ENCODE peak calls at places on chromosomes 11 and 22, in four cellular contexts. T, U, D and K are unnamed samples.

GRCh38 chr11:65932558-65932919 is 12.7 kb upstream of the TSGA10IP start:
- DNase-seq in T (no peak), U (no peak), D (no peak), K (no peak)

GRCh38 chr22:39297490-39298193 is 21.8 kb downstream of the RPL3 start:
- DNase-seq in T (no peak), U (no peak), D (no peak), K (no peak)

GRCh38 chr22:46731246-46732040 is 6.6 kb downstream of the CERK start:
- DNase-seq in T (no peak), U (no peak), D (no peak), K (no peak)

GRCh38 chr22:47225080-47225930 is 462.9 kb downstream of the TBC1D22A start:
- DNase-seq in T (no peak), U (peak), D (no peak), K (no peak)

GRCh38 chr11:17012712-17013547 is 1.3 kb downstream of the PLEKHA7 start:
- DNase-seq in T (peak), U (no peak), D (peak), K (peak)

GRCh38 chr11:129278586-129279319 is 86.6 kb upstream of the ARHGAP32 start:
- DNase-seq in T (no peak), U (no peak), D (no peak), K (no peak)

GRCh38 chr11:43925932-43926505 is 16.4 kb upstream of the C11orf96 start:
- DNase-seq in T (no peak), U (no peak), D (no peak), K (no peak)

GRCh38 chr11:102488208-102488607 is 35.6 kb upstream of the TMEM123 start:
- DNase-seq in T (no peak), U (no peak), D (no peak), K (no peak)

GRCh38 chr11:112790286-112790685 is 170.9 kb upstream of the NCAM1 start:
- DNase-seq in T (no peak), U (no peak), D (no peak), K (no peak)

GRCh38 chr22:35664955-35665577 is 16.8 kb downstream of the APOL6 start:
- DNase-seq in T (no peak), U (no peak), D (no peak), K (no peak)

GRCh38 chr11:1931326-1931725 is 11.8 kb downstream of the TNNT3 start:
- DNase-seq in T (peak), U (no peak), D (peak), K (peak)

GRCh38 chr11:69342588-69343330 is 48.8 kb downstream of the MYEOV start:
- DNase-seq in T (no peak), U (peak), D (no peak), K (no peak)

GRCh38 chr11:31487848-31488247 is 21.6 kb downstream of the IMMP1L start:
- DNase-seq in T (peak), U (no peak), D (peak), K (peak)

DNA sequence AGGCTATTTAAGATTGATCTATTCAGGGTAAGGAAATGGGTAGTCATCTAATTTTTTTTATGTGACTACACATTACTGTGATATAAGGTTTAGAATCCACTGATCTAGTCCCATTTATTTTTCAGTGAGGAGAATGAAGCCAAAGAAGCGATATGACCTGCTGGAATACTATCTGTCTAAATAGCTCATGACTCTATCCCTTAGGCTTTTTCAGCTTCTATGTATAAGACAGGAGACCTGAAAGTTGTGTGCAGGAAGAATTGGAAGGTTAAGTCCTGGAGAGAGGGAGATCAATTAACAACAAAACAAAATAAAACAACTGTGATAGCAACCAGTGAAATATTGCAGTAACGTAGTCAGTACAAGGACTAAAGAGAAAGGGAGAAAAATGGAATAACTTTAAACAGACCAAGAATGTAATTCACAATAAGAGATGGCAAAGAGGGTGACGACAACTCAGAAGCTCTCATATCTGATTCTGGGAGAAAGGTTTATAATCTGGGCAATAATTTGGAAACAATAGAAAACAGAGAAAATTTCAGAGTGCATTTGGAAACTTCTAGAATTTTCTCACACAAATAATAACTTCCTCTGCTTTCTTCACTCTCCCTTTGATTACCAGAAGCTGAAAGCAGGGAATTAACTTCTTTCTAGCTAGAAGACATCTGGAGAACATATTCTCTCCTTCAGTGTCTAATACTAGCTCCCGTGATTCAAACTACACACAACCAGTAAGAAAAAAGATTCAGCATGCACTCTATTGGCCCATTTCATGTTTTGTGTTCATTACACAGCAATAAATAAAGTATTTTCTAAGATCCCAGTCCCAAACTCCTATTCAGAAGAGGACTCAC is 19.2 kb upstream of the CASP12 start:
- DNase-seq in T (no peak), U (no peak), D (no peak), K (no peak)
- H3K4me3 ChIP-seq in T (peak), U (peak), D (peak), K (peak)

GRCh38 chr11:26613759-26614158 is 41.7 kb upstream of the MUC15 start:
- DNase-seq in T (no peak), U (no peak), D (no peak), K (no peak)
- TF ChIP-seq CTCF in T (no peak), U (no peak), D (no peak), K (no peak)

GRCh38 chr11:78050964-78051831 is 12.5 kb upstream of the THRSP start:
- DNase-seq in T (peak), U (no peak), D (peak), K (peak)
- H3K4me3 ChIP-seq in T (no peak), U (no peak), D (no peak), K (no peak)

GRCh38 chr11:3051435-3052108 is 5.7 kb downstream of the CARS1 start:
- DNase-seq in T (no peak), U (no peak), D (no peak), K (no peak)
- TF ChIP-seq CTCF in T (peak), U (no peak), D (peak), K (peak)